ENCODE peak calls at places on chromosomes 4 and X, in four cellular contexts. V, K, Y and U are unnamed samples.

GRCh38 chr4:79049840-79050520 is 110.7 kb upstream of the PAQR3 start:
- DNase-seq in Y (no peak), K (no peak), V (no peak), U (no peak)

GRCh38 chr4:164056426-164057142 is 562.1 kb downstream of the TMA16 start:
- DNase-seq in V (no peak), K (no peak), Y (no peak), U (no peak)

GRCh38 chr4:86831262-86832090 is 17.7 kb downstream of the SLC10A6 start:
- DNase-seq in V (no peak), Y (peak; percentile 1), K (no peak), U (no peak)

GRCh38 chr4:10490996-10491395 is 33.8 kb upstream of the ZNF518B start:
- DNase-seq in Y (no peak), V (no peak), K (no peak), U (no peak)

GRCh38 chr4:177308842-177309524 is 691 bp upstream of the NEIL3 start:
- DNase-seq in V (no peak), K (no peak), Y (no peak), U (no peak)

GRCh38 chr4:154720123-154720522 is 23.7 kb upstream of the LRAT start:
- DNase-seq in Y (no peak), V (no peak), K (no peak), U (no peak)

GRCh38 chr4:67713531-67714247 is 12.7 kb upstream of the UBA6 start:
- DNase-seq in Y (no peak), V (no peak), K (peak; percentile 77), U (no peak)

GRCh38 chrX:16119353-16120220 is 3.8 kb upstream of the GRPR start:
- DNase-seq in K (peak; percentile 18), V (peak; percentile 82), Y (no peak), U (no peak)

GRCh38 chr4:89719536-89719935 is 117.4 kb downstream of the SNCA start:
- DNase-seq in Y (no peak), K (no peak), V (no peak), U (no peak)

GRCh38 chr4:23680616-23681518 is 209.0 kb downstream of the PPARGC1A start:
- DNase-seq in Y (no peak), V (no peak), K (no peak), U (no peak)

GRCh38 chrX:108945883-108946523 is 209.6 kb upstream of the IRS4 start:
- DNase-seq in K (no peak), Y (no peak), V (no peak), U (no peak)

GRCh38 chr4:121189811-121190210 is 25.7 kb upstream of the TNIP3 start:
- DNase-seq in V (peak; percentile 32), Y (no peak), K (no peak), U (no peak)

GRCh38 chr4:14752341-14753046 is 249.8 kb upstream of the CPEB2 start:
- DNase-seq in K (no peak), Y (no peak), V (no peak), U (no peak)

GRCh38 chr4:169618286-169618685 is 2.1 kb upstream of the CLCN3 start:
- DNase-seq in K (no peak), Y (no peak), V (no peak), U (no peak)

GRCh38 chrX:118530537-118530936 is 34.9 kb downstream of the DOCK11 start:
- DNase-seq in K (no peak), Y (no peak), V (no peak), U (no peak)

GRCh38 chrX:30196322-30196721 is 19.0 kb upstream of the MAGEB2 start:
- DNase-seq in K (peak; percentile 17), V (no peak), Y (no peak), U (no peak)

GRCh38 chr4:31022702-31023101 is 302.5 kb downstream of the PCDH7 start:
- DNase-seq in Y (no peak), V (no peak), K (no peak), U (no peak)

GRCh38 chr4:168398589-168398988 is 80.0 kb upstream of the DDX60 start:
- DNase-seq in Y (no peak), K (peak; percentile 7), V (no peak), U (peak; percentile 16)

GRCh38 chr4:98565646-98566403 is 92.6 kb downstream of the TSPAN5 start:
- DNase-seq in K (no peak), Y (no peak), V (no peak), U (no peak)

GRCh38 chrX:69137371-69137881 is 27.8 kb downstream of the PJA1 start:
- DNase-seq in Y (no peak), K (no peak), V (no peak), U (peak; percentile 24)

GRCh38 chr4:147340111-147340510 is 140.8 kb upstream of the EDNRA start:
- DNase-seq in V (no peak), K (no peak), Y (no peak), U (no peak)

GRCh38 chr4:153205757-153206156 is 1.5 kb downstream of the TRIM2 start:
- DNase-seq in K (peak; percentile 11), Y (no peak), V (no peak), U (peak; percentile 25)

GRCh38 chr4:159283697-159284492 is 181.0 kb downstream of the RAPGEF2 start:
- DNase-seq in K (no peak), Y (no peak), V (no peak), U (no peak)

GRCh38 chr4:53640576-53641459 is 49.5 kb upstream of the LNX1 start:
- DNase-seq in Y (no peak), K (no peak), V (peak; percentile 76), U (no peak)

GRCh38 chrX:3010532-3010931 is 4.2 kb downstream of the ARSH start:
- DNase-seq in K (no peak), V (no peak), Y (no peak), U (no peak)

GRCh38 chr4:177064116-177064515 is 245.6 kb upstream of the NEIL3 start:
- DNase-seq in K (no peak), Y (no peak), V (no peak), U (no peak)

GRCh38 chr4:133621628-133622027 is 472.5 kb downstream of the PCDH10 start:
- DNase-seq in V (no peak), Y (no peak), K (no peak), U (no peak)

GRCh38 chrX:50581405-50581804 is 110.8 kb upstream of the DGKK start:
- DNase-seq in V (no peak), K (no peak), Y (no peak), U (no peak)

GRCh38 chr4:2333916-2334644 is 72.2 kb upstream of the MXD4 start:
- DNase-seq in K (no peak), V (no peak), Y (no peak), U (no peak)

GRCh38 chr4:172188248-172188976 is 375.2 kb downstream of the GALNTL6 start:
- DNase-seq in K (peak; percentile 4), V (no peak), Y (peak; percentile 33), U (no peak)

GRCh38 chrX:154908821-154909220 is 22.7 kb downstream of the F8A1 start:
- DNase-seq in V (no peak), K (no peak), Y (no peak), U (no peak)

GRCh38 chr4:39662683-39663082 is 24.0 kb upstream of the SMIM14 start:
- DNase-seq in K (no peak), V (no peak), Y (no peak), U (no peak)

DNA sequence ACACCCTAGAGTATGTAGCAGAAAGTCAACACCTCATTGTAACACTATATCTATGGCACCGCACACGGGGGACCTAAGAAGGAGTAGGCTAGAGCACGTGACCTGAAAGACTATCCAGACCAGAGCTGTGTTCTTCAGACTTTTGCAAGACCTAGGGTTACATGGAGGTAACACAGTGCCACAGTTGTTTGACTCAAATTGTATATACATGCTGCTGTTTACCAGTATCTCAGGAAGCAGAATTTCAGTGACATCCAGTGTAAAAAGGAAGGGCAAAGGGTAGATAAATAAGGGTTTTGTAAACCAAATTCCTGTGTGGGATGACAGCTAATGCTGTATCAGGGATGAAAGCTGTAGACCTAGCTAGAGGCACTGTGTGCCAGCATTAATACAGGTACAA is 30.2 kb downstream of the PNMA6A start:
- DNase-seq in Y (peak; percentile 65), K (no peak), V (no peak), U (no peak)
- TF ChIP-seq CBFB in Y (no peak), K (no peak), V (no peak), U (no peak)

GRCh38 chrX:119694601-119695534 is 1.9 kb upstream of the SEPTIN6 start:
- DNase-seq in V (no peak), K (no peak), Y (peak; percentile 39), U (peak; percentile 28)

GRCh38 chrX:119692241-119693031 is 532 bp downstream of the SEPTIN6 start:
- DNase-seq in V (no peak), Y (no peak), K (peak; percentile 73), U (peak; percentile 41)

GRCh38 chrX:119690921-119691716 is 1.8 kb downstream of the SEPTIN6 start:
- DNase-seq in Y (no peak), K (peak; percentile 89), V (no peak), U (no peak)

GRCh38 chrX:119693996-119694451 is 1.1 kb upstream of the SEPTIN6 start:
- DNase-seq in K (no peak), Y (no peak), V (no peak), U (peak; percentile 24)

DNA sequence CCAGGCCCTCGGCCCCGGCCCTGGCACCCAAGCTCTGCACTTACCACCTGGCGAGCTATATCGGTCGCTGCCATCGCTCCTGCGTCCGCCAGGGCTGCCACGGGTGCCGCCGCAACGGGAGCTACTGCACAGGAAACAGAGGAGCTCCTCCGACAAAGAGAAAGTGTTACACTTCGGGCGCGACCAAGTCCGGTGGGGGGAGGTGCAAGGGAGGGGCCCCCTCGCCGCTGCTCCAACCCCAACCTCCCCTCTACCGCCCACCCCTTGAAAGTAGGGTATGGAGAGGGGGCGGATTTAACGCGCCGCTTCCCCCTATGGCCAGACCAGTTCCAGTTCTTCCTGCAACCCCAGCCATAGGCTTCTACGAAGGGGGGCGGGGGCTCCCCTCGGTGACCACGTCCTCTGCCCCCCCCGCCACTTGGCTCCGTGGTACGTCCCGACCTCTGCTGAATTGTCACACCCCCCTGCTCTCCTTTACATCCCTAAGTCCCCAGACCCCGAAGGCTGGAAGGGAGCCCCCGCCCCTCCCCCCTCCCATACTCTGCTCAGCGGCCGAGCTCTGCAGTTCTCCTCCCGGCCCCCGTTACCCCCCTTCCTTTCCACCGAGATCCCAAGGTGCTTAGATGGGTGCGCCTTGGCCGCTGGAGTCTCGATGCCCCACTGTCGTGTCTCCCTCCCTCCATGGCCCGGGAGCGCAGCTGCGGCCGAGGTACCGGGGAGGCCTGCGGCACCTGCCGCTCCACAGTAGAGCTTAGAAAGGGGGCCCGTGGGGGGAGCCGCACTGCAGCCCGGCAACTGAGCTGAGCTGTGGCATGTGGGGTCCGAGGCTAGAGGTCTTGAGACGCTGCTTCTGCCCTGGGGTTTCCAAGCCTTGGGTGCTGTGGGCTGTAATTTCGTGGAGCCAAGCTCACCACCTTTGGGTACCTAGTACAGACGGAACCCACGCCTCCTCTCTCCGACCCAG is at the start of gene SEPTIN6:
- DNase-seq in V (no peak), K (peak; percentile 88), Y (peak; percentile 59), U (peak; percentile 86)
- TF ChIP-seq ESRRA in V (no peak), K (no peak), Y (no peak), U (no peak)

DNA sequence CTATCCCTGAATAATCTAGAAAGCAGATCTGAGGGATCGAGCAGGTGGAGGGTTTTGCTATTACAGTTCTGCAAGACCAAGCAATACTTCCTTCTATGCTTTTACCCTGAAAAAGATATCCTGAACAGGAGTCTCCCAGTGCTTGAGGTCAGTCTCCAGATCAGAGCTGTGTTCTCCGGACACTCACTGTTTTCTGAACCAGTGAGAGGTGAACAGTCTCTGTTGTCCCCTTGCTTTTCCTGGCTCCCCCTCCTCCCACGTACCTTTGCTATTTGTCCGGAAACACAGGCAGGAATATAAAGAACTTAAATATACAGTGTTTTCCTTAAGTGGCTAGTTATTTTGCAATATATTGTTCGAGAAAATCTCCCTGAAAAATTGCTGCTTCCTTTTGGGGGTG is 116.6 kb downstream of the ATXN3L start:
- DNase-seq in K (no peak), Y (no peak), V (no peak), U (no peak)
- TF ChIP-seq CBFB in K (no peak), Y (no peak), V (no peak), U (no peak)

GRCh38 chr4:8352368-8353157 is 83.0 kb downstream of the HTRA3 start:
- DNase-seq in Y (no peak), V (no peak), K (no peak), U (no peak)
- TF ChIP-seq ESRRA in Y (no peak), V (no peak), K (no peak), U (no peak)

GRCh38 chr4:185096032-185096653 is 46.9 kb upstream of the SLC25A4 start:
- DNase-seq in K (peak; percentile 59), V (no peak), Y (peak; percentile 25), U (no peak)
- TF ChIP-seq CBFB in K (no peak), V (no peak), Y (no peak), U (no peak)